ENCODE peak calls at places on chromosomes 11 and 22, in six cellular contexts. P is astrocyte of the spinal cord, C is OCI-M1, H is AML-193, K is caudate nucleus, Z is non-pigmented ciliary epithelial cell. O is an unnamed sample.

GRCh38 chr11:34331329-34331728 is 26.5 kb downstream of the ABTB2 start:
- DNase-seq in C (no peak), K (no peak), P (peak), Z (no peak), H (no peak), O (peak)

GRCh38 chr22:19523240-19524169 is 705 bp downstream of the CLDN5 start:
- DNase-seq in H (peak), C (no peak), P (peak), K (no peak), Z (no peak), O (no peak)

GRCh38 chr11:116613201-116613910 is 159.4 kb downstream of the BUD13 start:
- DNase-seq in K (no peak), P (no peak), C (no peak), Z (no peak), H (no peak), O (no peak)

GRCh38 chr11:64502634-64503033 is 88.4 kb upstream of the SLC22A12 start:
- DNase-seq in C (no peak), H (no peak), K (no peak), P (no peak), Z (no peak), O (no peak)

GRCh38 chr22:24758164-24758799 is 16.2 kb downstream of the PIWIL3 start:
- DNase-seq in Z (peak), H (peak), C (peak), K (peak), P (peak), O (peak)

GRCh38 chr22:42316988-42317387 is 46.5 kb upstream of the TCF20 start:
- DNase-seq in C (peak), P (peak), Z (no peak), K (peak), H (no peak), O (peak)

GRCh38 chr11:75261902-75262361 is 21.4 kb downstream of the TPBGL start:
- DNase-seq in K (no peak), C (no peak), P (no peak), Z (no peak), H (no peak), O (no peak)

GRCh38 chr22:45036154-45036553 is 26.3 kb upstream of the PHF21B start:
- DNase-seq in Z (no peak), K (no peak), P (peak), H (no peak), C (no peak), O (peak)

GRCh38 chr11:37141707-37142106 is 543.7 kb upstream of the RAG2 start:
- DNase-seq in P (no peak), H (no peak), K (no peak), C (peak), Z (no peak), O (no peak)

GRCh38 chr11:68782711-68783110 is 31.4 kb upstream of the TESMIN start:
- DNase-seq in P (no peak), C (no peak), Z (no peak), H (no peak), K (no peak), O (no peak)

GRCh38 chr11:123580557-123581275 is 73.7 kb downstream of the SCN3B start:
- DNase-seq in Z (no peak), K (peak), H (no peak), P (peak), C (peak), O (no peak)

GRCh38 chr22:24185501-24186351 is 4.4 kb downstream of the SUSD2 start:
- DNase-seq in P (no peak), K (no peak), C (no peak), Z (no peak), H (no peak), O (no peak)

GRCh38 chr11:641806-642370 is 4.8 kb downstream of the DRD4 start:
- DNase-seq in K (no peak), P (no peak), H (no peak), C (no peak), Z (no peak), O (no peak)

GRCh38 chr11:58744988-58745704 is 13.4 kb upstream of the GLYAT start:
- DNase-seq in C (no peak), H (no peak), Z (no peak), P (no peak), K (no peak), O (no peak)

GRCh38 chr11:115717215-115717584 is 213.0 kb upstream of the CADM1 start:
- DNase-seq in C (no peak), Z (no peak), K (no peak), P (no peak), H (no peak), O (no peak)

GRCh38 chr22:21861856-21862255 is 5.6 kb downstream of the MAPK1 start:
- DNase-seq in H (peak), C (no peak), P (no peak), K (no peak), Z (no peak), O (no peak)

GRCh38 chr22:37639070-37639760 is at the start of gene SH3BP1:
- DNase-seq in Z (no peak), K (no peak), H (peak), C (peak), P (no peak), O (no peak)

GRCh38 chr11:40130427-40130826 is 1329.0 kb downstream of the LRRC4C start:
- DNase-seq in Z (no peak), P (no peak), C (peak), K (no peak), H (no peak), O (no peak)

GRCh38 chr11:282171-282570 is 4.0 kb downstream of the NLRP6 start:
- DNase-seq in H (no peak), Z (no peak), K (no peak), P (no peak), C (no peak), O (no peak)

GRCh38 chr11:116353517-116353916 is 419.3 kb downstream of the BUD13 start:
- DNase-seq in H (no peak), C (no peak), Z (no peak), K (no peak), P (no peak), O (no peak)

GRCh38 chr11:20363500-20364411 is at the start of gene HTATIP2:
- DNase-seq in K (peak), P (peak), Z (no peak), C (peak), H (peak), O (peak)

GRCh38 chr11:17770048-17770652 is 35.6 kb downstream of the KCNC1 start:
- DNase-seq in H (no peak), Z (no peak), C (peak), K (no peak), P (no peak), O (no peak)

GRCh38 chr11:99631618-99632017 is 610.9 kb downstream of the CNTN5 start:
- DNase-seq in P (no peak), Z (no peak), K (no peak), C (no peak), H (no peak), O (no peak)

GRCh38 chr22:22578702-22579424 is 19.8 kb upstream of the PRAME start:
- DNase-seq in Z (peak), C (no peak), H (no peak), K (no peak), P (peak), O (peak)

O was measured in LHCN-M2.